ENCODE peak calls at places on chromosomes 2 and 18, in six cellular contexts. Y, E, V, G, X and A are unnamed samples.
A peak's percentile ranks its signal among the peaks of the same experiment; 100 is the strongest.

GRCh38 chr2:231387904-231388724 is 7.4 kb upstream of the B3GNT7 start:
- DNase-seq in Y (no peak), E (peak; percentile 97), V (no peak), G (no peak), X (peak; percentile 79), A (peak; percentile 86)

GRCh38 chr2:109335586-109336266 is 206.7 kb downstream of the SH3RF3 start:
- DNase-seq in Y (no peak), E (no peak), V (no peak), G (no peak), X (no peak), A (no peak)

GRCh38 chr2:69926849-69927515 is 12.1 kb downstream of the MXD1 start:
- DNase-seq in Y (no peak), E (no peak), V (no peak), G (no peak), X (no peak), A (no peak)

GRCh38 chr18:62452280-62452824 is 70.5 kb upstream of the ZCCHC2 start:
- DNase-seq in Y (no peak), E (no peak), V (no peak), G (no peak), X (no peak), A (no peak)

GRCh38 chr2:132037527-132038178 is 124.1 kb downstream of the ANKRD30BL start:
- DNase-seq in Y (peak; percentile 63), E (peak; percentile 51), V (no peak), G (peak; percentile 58), X (peak; percentile 30), A (no peak)

GRCh38 chr18:13379062-13379800 is 160.7 kb downstream of the LDLRAD4 start:
- DNase-seq in Y (no peak), E (no peak), V (no peak), G (no peak), X (no peak), A (no peak)

GRCh38 chr2:4420032-4420431 is 716.7 kb downstream of the DCDC2C start:
- DNase-seq in Y (no peak), E (no peak), V (no peak), G (no peak), X (no peak), A (no peak)

GRCh38 chr2:22375094-22375493 is 1009.9 kb upstream of the KLHL29 start:
- DNase-seq in Y (no peak), E (no peak), V (no peak), G (no peak), X (no peak), A (peak; percentile 15)

GRCh38 chr18:2223394-2223793 is 347.9 kb downstream of the METTL4 start:
- DNase-seq in Y (no peak), E (no peak), V (no peak), G (no peak), X (no peak), A (no peak)

GRCh38 chr18:79680100-79680879 is 687 bp downstream of the CTDP1 start:
- DNase-seq in Y (peak; percentile 93), E (no peak), V (peak; percentile 53), G (no peak), X (no peak), A (no peak)

GRCh38 chr2:197571622-197572271 is 55.9 kb downstream of the MOB4 start:
- DNase-seq in Y (no peak), E (no peak), V (no peak), G (no peak), X (no peak), A (no peak)
- H3K27ac ChIP-seq in Y (no peak overlapping the region), E (no peak overlapping the region), V (no peak overlapping the region), G (no peak overlapping the region), X (no peak overlapping the region), A (no peak overlapping the region)

GRCh38 chr2:177352441-177353070 is 40.0 kb upstream of the AGPS start:
- DNase-seq in Y (no peak), E (no peak), V (no peak), G (no peak), X (no peak), A (no peak)
- H3K27ac ChIP-seq in Y (peak overlapping the region; percentile 75), E (no peak overlapping the region), V (no peak overlapping the region), G (peak overlapping the region; percentile 44), X (peak overlapping the region; percentile 40), A (no peak overlapping the region)

GRCh38 chr2:62065243-62065642 is 130.7 kb upstream of the B3GNT2 start:
- DNase-seq in Y (no peak), E (no peak), V (no peak), G (no peak), X (no peak), A (no peak)
- H3K27ac ChIP-seq in Y (no peak overlapping the region), E (no peak overlapping the region), V (no peak overlapping the region), G (no peak overlapping the region), X (no peak overlapping the region), A (no peak overlapping the region)

GRCh38 chr2:168716839-168717238 is 85.6 kb upstream of the NOSTRIN start:
- DNase-seq in Y (no peak), E (no peak), V (no peak), G (no peak), X (no peak), A (no peak)

GRCh38 chr2:168715849-168716248 is 86.6 kb upstream of the NOSTRIN start:
- DNase-seq in Y (no peak), E (no peak), V (no peak), G (no peak), X (no peak), A (no peak)

GRCh38 chr2:168719446-168719845 is 83.0 kb upstream of the NOSTRIN start:
- DNase-seq in Y (no peak), E (no peak), V (no peak), G (no peak), X (no peak), A (no peak)

GRCh38 chr2:168718622-168719021 is 83.8 kb upstream of the NOSTRIN start:
- DNase-seq in Y (no peak), E (no peak), V (no peak), G (no peak), X (no peak), A (no peak)

DNA sequence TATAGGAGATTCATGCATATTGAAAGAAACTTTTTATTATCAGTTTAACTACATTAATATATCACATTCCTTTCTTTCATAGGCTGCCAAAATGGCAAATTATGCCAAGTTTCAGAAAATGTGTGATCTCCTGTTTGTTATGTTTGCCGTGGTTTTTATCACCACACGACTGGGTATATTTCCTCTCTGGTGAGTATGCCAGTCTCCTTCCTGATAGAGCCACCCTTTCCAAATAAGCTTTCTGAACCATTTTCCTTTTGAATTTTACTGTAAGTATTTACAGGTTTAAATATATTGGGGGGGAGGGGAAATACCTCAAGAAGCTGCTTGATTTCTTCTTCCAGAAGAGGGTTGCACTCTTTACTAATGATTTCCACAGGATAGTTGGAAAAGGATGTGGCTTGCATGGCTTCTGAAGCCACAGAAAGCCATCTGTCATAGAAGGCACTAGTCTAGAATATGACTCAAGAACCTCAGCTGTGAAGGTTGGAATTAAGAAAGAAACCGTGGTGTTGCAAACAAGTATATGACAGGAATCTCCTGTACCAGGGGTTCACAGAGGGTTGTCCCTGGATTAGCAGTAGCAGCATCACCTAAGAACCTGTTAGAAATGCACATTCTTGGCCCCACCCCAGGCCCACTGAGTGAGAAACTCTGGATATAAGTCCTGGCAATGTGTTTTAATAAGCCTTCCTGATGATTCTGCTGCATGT is 84.5 kb upstream of the NOSTRIN start:
- DNase-seq in Y (no peak), E (no peak), V (peak; percentile 1), G (no peak), X (no peak), A (no peak)
- H3K27ac ChIP-seq in Y (no peak overlapping the region), E (no peak overlapping the region), V (no peak overlapping the region), G (no peak overlapping the region), X (no peak overlapping the region), A (no peak overlapping the region)